ENCODE peak calls at places on chromosomes 13 and 19, in eight cellular contexts. One of them, this sample, is unnamed.
A peak's percentile ranks its signal among the peaks of the same experiment; 100 is the strongest.

GRCh38 chr13:65582160-65582559 is 1648.0 kb downstream of the PCDH9 start:
- DNase-seq in activated naive CD8-positive, alpha-beta T cell treated with anti-CD3 and anti-CD28 coated beads, Interleukin-2, amount 50 U/mL, for 24 hours: no peak
- DNase-seq in HuH-7.5: no peak
- DNase-seq in activated gamma-delta T cell: no peak
- DNase-seq in activated naive CD4-positive, alpha-beta T cell treated with anti-CD3 and anti-CD28 coated beads for 36 hours: no peak
- DNase-seq in fibroblast of gingiva: no peak
- DNase-seq in stimulated activated CD4-positive, alpha-beta T cell treated with anti-CD3 and anti-CD28 coated beads, Interleukin-1b, Interleukin-23, amount 100 ng/mL, for 1 hour: no peak
- DNase-seq in fibroblast of lung: no peak
- DNase-seq in this sample: no peak

GRCh38 chr13:98927954-98928927 is 49.6 kb downstream of the DOCK9 start:
- DNase-seq in activated naive CD8-positive, alpha-beta T cell treated with anti-CD3 and anti-CD28 coated beads, Interleukin-2, amount 50 U/mL, for 24 hours: no peak
- DNase-seq in HuH-7.5: no peak
- DNase-seq in activated gamma-delta T cell: no peak
- DNase-seq in activated naive CD4-positive, alpha-beta T cell treated with anti-CD3 and anti-CD28 coated beads for 36 hours: no peak
- DNase-seq in fibroblast of gingiva: peak; percentile 90
- DNase-seq in stimulated activated CD4-positive, alpha-beta T cell treated with anti-CD3 and anti-CD28 coated beads, Interleukin-1b, Interleukin-23, amount 100 ng/mL, for 1 hour: no peak
- DNase-seq in fibroblast of lung: peak; percentile 90
- DNase-seq in this sample: no peak

GRCh38 chr19:32317045-32317444 is 28.4 kb upstream of the ZNF507 start:
- DNase-seq in activated naive CD8-positive, alpha-beta T cell treated with anti-CD3 and anti-CD28 coated beads, Interleukin-2, amount 50 U/mL, for 24 hours: no peak
- DNase-seq in HuH-7.5: no peak
- DNase-seq in activated gamma-delta T cell: no peak
- DNase-seq in activated naive CD4-positive, alpha-beta T cell treated with anti-CD3 and anti-CD28 coated beads for 36 hours: no peak
- DNase-seq in fibroblast of gingiva: no peak
- DNase-seq in stimulated activated CD4-positive, alpha-beta T cell treated with anti-CD3 and anti-CD28 coated beads, Interleukin-1b, Interleukin-23, amount 100 ng/mL, for 1 hour: no peak
- DNase-seq in fibroblast of lung: no peak
- DNase-seq in this sample: no peak

GRCh38 chr13:28820099-28821051 is at the start of gene MTUS2:
- DNase-seq in activated naive CD8-positive, alpha-beta T cell treated with anti-CD3 and anti-CD28 coated beads, Interleukin-2, amount 50 U/mL, for 24 hours: peak; percentile 7
- DNase-seq in HuH-7.5: peak; percentile 7
- DNase-seq in activated gamma-delta T cell: no peak
- DNase-seq in activated naive CD4-positive, alpha-beta T cell treated with anti-CD3 and anti-CD28 coated beads for 36 hours: peak; percentile 9
- DNase-seq in fibroblast of gingiva: no peak
- DNase-seq in stimulated activated CD4-positive, alpha-beta T cell treated with anti-CD3 and anti-CD28 coated beads, Interleukin-1b, Interleukin-23, amount 100 ng/mL, for 1 hour: peak; percentile 10
- DNase-seq in fibroblast of lung: no peak
- DNase-seq in this sample: no peak

GRCh38 chr13:39656325-39656677 is 839 bp downstream of the COG6 start:
- DNase-seq in activated naive CD8-positive, alpha-beta T cell treated with anti-CD3 and anti-CD28 coated beads, Interleukin-2, amount 50 U/mL, for 24 hours: no peak
- DNase-seq in HuH-7.5: no peak
- DNase-seq in activated gamma-delta T cell: no peak
- DNase-seq in activated naive CD4-positive, alpha-beta T cell treated with anti-CD3 and anti-CD28 coated beads for 36 hours: no peak
- DNase-seq in fibroblast of gingiva: no peak
- DNase-seq in stimulated activated CD4-positive, alpha-beta T cell treated with anti-CD3 and anti-CD28 coated beads, Interleukin-1b, Interleukin-23, amount 100 ng/mL, for 1 hour: no peak
- DNase-seq in fibroblast of lung: peak; percentile 8
- DNase-seq in this sample: no peak

GRCh38 chr13:98571955-98572662 is 4.8 kb downstream of the STK24 start:
- DNase-seq in activated naive CD8-positive, alpha-beta T cell treated with anti-CD3 and anti-CD28 coated beads, Interleukin-2, amount 50 U/mL, for 24 hours: no peak
- DNase-seq in HuH-7.5: no peak
- DNase-seq in activated gamma-delta T cell: no peak
- DNase-seq in activated naive CD4-positive, alpha-beta T cell treated with anti-CD3 and anti-CD28 coated beads for 36 hours: peak; percentile 40
- DNase-seq in fibroblast of gingiva: peak; percentile 94
- DNase-seq in stimulated activated CD4-positive, alpha-beta T cell treated with anti-CD3 and anti-CD28 coated beads, Interleukin-1b, Interleukin-23, amount 100 ng/mL, for 1 hour: no peak
- DNase-seq in fibroblast of lung: peak; percentile 66
- DNase-seq in this sample: no peak

GRCh38 chr19:10565028-10565566 is 713 bp downstream of the KRI1 start:
- DNase-seq in activated naive CD8-positive, alpha-beta T cell treated with anti-CD3 and anti-CD28 coated beads, Interleukin-2, amount 50 U/mL, for 24 hours: peak; percentile 69
- DNase-seq in HuH-7.5: peak; percentile 70
- DNase-seq in activated gamma-delta T cell: no peak
- DNase-seq in activated naive CD4-positive, alpha-beta T cell treated with anti-CD3 and anti-CD28 coated beads for 36 hours: peak; percentile 67
- DNase-seq in fibroblast of gingiva: no peak
- DNase-seq in stimulated activated CD4-positive, alpha-beta T cell treated with anti-CD3 and anti-CD28 coated beads, Interleukin-1b, Interleukin-23, amount 100 ng/mL, for 1 hour: no peak
- DNase-seq in fibroblast of lung: peak; percentile 32
- DNase-seq in this sample: no peak

GRCh38 chr13:97621631-97622030 is 187.7 kb downstream of the RAP2A start:
- DNase-seq in activated naive CD8-positive, alpha-beta T cell treated with anti-CD3 and anti-CD28 coated beads, Interleukin-2, amount 50 U/mL, for 24 hours: no peak
- DNase-seq in HuH-7.5: no peak
- DNase-seq in activated gamma-delta T cell: no peak
- DNase-seq in activated naive CD4-positive, alpha-beta T cell treated with anti-CD3 and anti-CD28 coated beads for 36 hours: no peak
- DNase-seq in fibroblast of gingiva: no peak
- DNase-seq in stimulated activated CD4-positive, alpha-beta T cell treated with anti-CD3 and anti-CD28 coated beads, Interleukin-1b, Interleukin-23, amount 100 ng/mL, for 1 hour: no peak
- DNase-seq in fibroblast of lung: no peak
- DNase-seq in this sample: no peak

GRCh38 chr13:30654430-30654829 is 36.7 kb downstream of the USPL1 start:
- DNase-seq in activated naive CD8-positive, alpha-beta T cell treated with anti-CD3 and anti-CD28 coated beads, Interleukin-2, amount 50 U/mL, for 24 hours: no peak
- DNase-seq in HuH-7.5: no peak
- DNase-seq in activated gamma-delta T cell: no peak
- DNase-seq in activated naive CD4-positive, alpha-beta T cell treated with anti-CD3 and anti-CD28 coated beads for 36 hours: no peak
- DNase-seq in fibroblast of gingiva: no peak
- DNase-seq in stimulated activated CD4-positive, alpha-beta T cell treated with anti-CD3 and anti-CD28 coated beads, Interleukin-1b, Interleukin-23, amount 100 ng/mL, for 1 hour: no peak
- DNase-seq in fibroblast of lung: no peak
- DNase-seq in this sample: no peak

GRCh38 chr13:33125821-33126570 is 109.8 kb downstream of the KL start:
- DNase-seq in activated naive CD8-positive, alpha-beta T cell treated with anti-CD3 and anti-CD28 coated beads, Interleukin-2, amount 50 U/mL, for 24 hours: no peak
- DNase-seq in HuH-7.5: peak; percentile 74
- DNase-seq in activated gamma-delta T cell: no peak
- DNase-seq in activated naive CD4-positive, alpha-beta T cell treated with anti-CD3 and anti-CD28 coated beads for 36 hours: no peak
- DNase-seq in fibroblast of gingiva: peak; percentile 96
- DNase-seq in stimulated activated CD4-positive, alpha-beta T cell treated with anti-CD3 and anti-CD28 coated beads, Interleukin-1b, Interleukin-23, amount 100 ng/mL, for 1 hour: no peak
- DNase-seq in fibroblast of lung: peak; percentile 95
- DNase-seq in this sample: peak; percentile 76

GRCh38 chr19:47854459-47854858 is 4.6 kb upstream of the TPRX2 start:
- DNase-seq in activated naive CD8-positive, alpha-beta T cell treated with anti-CD3 and anti-CD28 coated beads, Interleukin-2, amount 50 U/mL, for 24 hours: no peak
- DNase-seq in HuH-7.5: no peak
- DNase-seq in activated gamma-delta T cell: no peak
- DNase-seq in activated naive CD4-positive, alpha-beta T cell treated with anti-CD3 and anti-CD28 coated beads for 36 hours: no peak
- DNase-seq in fibroblast of gingiva: no peak
- DNase-seq in stimulated activated CD4-positive, alpha-beta T cell treated with anti-CD3 and anti-CD28 coated beads, Interleukin-1b, Interleukin-23, amount 100 ng/mL, for 1 hour: no peak
- DNase-seq in fibroblast of lung: no peak
- DNase-seq in this sample: no peak

GRCh38 chr13:80276371-80277289 is 64.3 kb downstream of the SPRY2 start:
- DNase-seq in activated naive CD8-positive, alpha-beta T cell treated with anti-CD3 and anti-CD28 coated beads, Interleukin-2, amount 50 U/mL, for 24 hours: no peak
- DNase-seq in HuH-7.5: peak; percentile 28
- DNase-seq in activated gamma-delta T cell: no peak
- DNase-seq in activated naive CD4-positive, alpha-beta T cell treated with anti-CD3 and anti-CD28 coated beads for 36 hours: no peak
- DNase-seq in fibroblast of gingiva: peak; percentile 55
- DNase-seq in stimulated activated CD4-positive, alpha-beta T cell treated with anti-CD3 and anti-CD28 coated beads, Interleukin-1b, Interleukin-23, amount 100 ng/mL, for 1 hour: no peak
- DNase-seq in fibroblast of lung: no peak
- DNase-seq in this sample: peak; percentile 56

GRCh38 chr13:27997904-27998522 is 9.5 kb upstream of the URAD start:
- DNase-seq in activated naive CD8-positive, alpha-beta T cell treated with anti-CD3 and anti-CD28 coated beads, Interleukin-2, amount 50 U/mL, for 24 hours: no peak
- DNase-seq in HuH-7.5: no peak
- DNase-seq in activated gamma-delta T cell: no peak
- DNase-seq in activated naive CD4-positive, alpha-beta T cell treated with anti-CD3 and anti-CD28 coated beads for 36 hours: peak; percentile 71
- DNase-seq in fibroblast of gingiva: peak; percentile 28
- DNase-seq in stimulated activated CD4-positive, alpha-beta T cell treated with anti-CD3 and anti-CD28 coated beads, Interleukin-1b, Interleukin-23, amount 100 ng/mL, for 1 hour: no peak
- DNase-seq in fibroblast of lung: peak; percentile 34
- DNase-seq in this sample: no peak

GRCh38 chr19:46928951-46929350 is 68.2 kb downstream of the ARHGAP35 start:
- DNase-seq in activated naive CD8-positive, alpha-beta T cell treated with anti-CD3 and anti-CD28 coated beads, Interleukin-2, amount 50 U/mL, for 24 hours: no peak
- DNase-seq in HuH-7.5: no peak
- DNase-seq in activated gamma-delta T cell: no peak
- DNase-seq in activated naive CD4-positive, alpha-beta T cell treated with anti-CD3 and anti-CD28 coated beads for 36 hours: no peak
- DNase-seq in fibroblast of gingiva: no peak
- DNase-seq in stimulated activated CD4-positive, alpha-beta T cell treated with anti-CD3 and anti-CD28 coated beads, Interleukin-1b, Interleukin-23, amount 100 ng/mL, for 1 hour: no peak
- DNase-seq in fibroblast of lung: no peak
- DNase-seq in this sample: no peak

GRCh38 chr19:48419158-48419920 is 25.9 kb downstream of the GRIN2D start:
- DNase-seq in activated naive CD8-positive, alpha-beta T cell treated with anti-CD3 and anti-CD28 coated beads, Interleukin-2, amount 50 U/mL, for 24 hours: peak; percentile 81
- DNase-seq in HuH-7.5: no peak
- DNase-seq in activated gamma-delta T cell: no peak
- DNase-seq in activated naive CD4-positive, alpha-beta T cell treated with anti-CD3 and anti-CD28 coated beads for 36 hours: peak; percentile 77
- DNase-seq in fibroblast of gingiva: peak; percentile 20
- DNase-seq in stimulated activated CD4-positive, alpha-beta T cell treated with anti-CD3 and anti-CD28 coated beads, Interleukin-1b, Interleukin-23, amount 100 ng/mL, for 1 hour: no peak
- DNase-seq in fibroblast of lung: peak; percentile 42
- DNase-seq in this sample: no peak

This sample was measured in retinal pigment epithelial cell.